ENCODE peak calls at places on chromosomes 12 and 14, in nine cellular contexts. One of them, this sample, is unnamed.

GRCh38 chr14:30528778-30529642 is 29.9 kb upstream of the G2E3 start:
- DNase-seq in IMR-90: no peak
- DNase-seq in PC-9: no peak
- DNase-seq in ovary: no peak
- DNase-seq in HCT116: no peak
- DNase-seq in heart right ventricle: no peak
- DNase-seq in left ventricle myocardium inferior: no peak
- DNase-seq in left lung: no peak
- DNase-seq in transverse colon: no peak
- DNase-seq in this sample: no peak

GRCh38 chr12:86122846-86123468 is 133.2 kb downstream of the MGAT4C start:
- DNase-seq in IMR-90: peak; percentile 2
- DNase-seq in PC-9: no peak
- DNase-seq in ovary: no peak
- DNase-seq in HCT116: no peak
- DNase-seq in heart right ventricle: no peak
- DNase-seq in left ventricle myocardium inferior: no peak
- DNase-seq in left lung: no peak
- DNase-seq in transverse colon: no peak
- DNase-seq in this sample: no peak

GRCh38 chr12:16350682-16351081 is 3.2 kb downstream of the MGST1 start:
- DNase-seq in IMR-90: peak; percentile 97
- DNase-seq in PC-9: peak; percentile 97
- DNase-seq in ovary: no peak
- DNase-seq in HCT116: peak; percentile 75
- DNase-seq in heart right ventricle: peak; percentile 12
- DNase-seq in left ventricle myocardium inferior: no peak
- DNase-seq in left lung: peak; percentile 57
- DNase-seq in transverse colon: no peak
- DNase-seq in this sample: no peak

GRCh38 chr12:45991289-45992249 is 1.2 kb upstream of the SCAF11 start:
- DNase-seq in IMR-90: peak; percentile 43
- DNase-seq in PC-9: peak; percentile 55
- DNase-seq in ovary: peak; percentile 73
- DNase-seq in HCT116: peak; percentile 59
- DNase-seq in heart right ventricle: peak; percentile 84
- DNase-seq in left ventricle myocardium inferior: peak; percentile 82
- DNase-seq in left lung: peak; percentile 88
- DNase-seq in transverse colon: peak; percentile 77
- DNase-seq in this sample: peak; percentile 80

GRCh38 chr12:109711596-109712461 is 1.8 kb upstream of the FAM222A start:
- DNase-seq in IMR-90: no peak
- DNase-seq in PC-9: no peak
- DNase-seq in ovary: peak; percentile 63
- DNase-seq in HCT116: no peak
- DNase-seq in heart right ventricle: peak; percentile 46
- DNase-seq in left ventricle myocardium inferior: peak; percentile 38
- DNase-seq in left lung: no peak
- DNase-seq in transverse colon: no peak
- DNase-seq in this sample: peak; percentile 55

GRCh38 chr12:64706366-64706765 is 52.8 kb downstream of the GNS start:
- DNase-seq in IMR-90: no peak
- DNase-seq in PC-9: no peak
- DNase-seq in ovary: no peak
- DNase-seq in HCT116: no peak
- DNase-seq in heart right ventricle: no peak
- DNase-seq in left ventricle myocardium inferior: no peak
- DNase-seq in left lung: no peak
- DNase-seq in transverse colon: no peak
- DNase-seq in this sample: peak; percentile 22

GRCh38 chr14:69059658-69060648 is 80.9 kb upstream of the ACTN1 start:
- DNase-seq in IMR-90: peak; percentile 99
- DNase-seq in PC-9: no peak
- DNase-seq in ovary: no peak
- DNase-seq in HCT116: no peak
- DNase-seq in heart right ventricle: no peak
- DNase-seq in left ventricle myocardium inferior: no peak
- DNase-seq in left lung: no peak
- DNase-seq in transverse colon: peak; percentile 40
- DNase-seq in this sample: peak; percentile 94

GRCh38 chr12:2244013-2244861 is 191.4 kb downstream of the CACNA1C start:
- DNase-seq in IMR-90: peak; percentile 97
- DNase-seq in PC-9: no peak
- DNase-seq in ovary: no peak
- DNase-seq in HCT116: peak; percentile 2
- DNase-seq in heart right ventricle: no peak
- DNase-seq in left ventricle myocardium inferior: no peak
- DNase-seq in left lung: no peak
- DNase-seq in transverse colon: peak; percentile 34
- DNase-seq in this sample: peak; percentile 84

GRCh38 chr12:100826323-100826722 is 31.7 kb downstream of the ANO4 start:
- DNase-seq in IMR-90: peak; percentile 58
- DNase-seq in PC-9: no peak
- DNase-seq in ovary: peak; percentile 70
- DNase-seq in HCT116: peak; percentile 13
- DNase-seq in heart right ventricle: peak; percentile 19
- DNase-seq in left ventricle myocardium inferior: peak; percentile 15
- DNase-seq in left lung: peak; percentile 34
- DNase-seq in transverse colon: peak; percentile 17
- DNase-seq in this sample: peak; percentile 85

GRCh38 chr12:15265868-15266267 is 44.7 kb upstream of the RERG start:
- DNase-seq in IMR-90: no peak
- DNase-seq in PC-9: no peak
- DNase-seq in ovary: no peak
- DNase-seq in HCT116: no peak
- DNase-seq in heart right ventricle: no peak
- DNase-seq in left ventricle myocardium inferior: no peak
- DNase-seq in left lung: no peak
- DNase-seq in transverse colon: no peak
- DNase-seq in this sample: no peak

GRCh38 chr14:89990218-89990617 is 34.5 kb downstream of the TDP1 start:
- DNase-seq in IMR-90: no peak
- DNase-seq in PC-9: no peak
- DNase-seq in ovary: no peak
- DNase-seq in HCT116: no peak
- DNase-seq in heart right ventricle: no peak
- DNase-seq in left ventricle myocardium inferior: no peak
- DNase-seq in left lung: no peak
- DNase-seq in transverse colon: no peak
- DNase-seq in this sample: no peak
- H3K4me1 ChIP-seq in IMR-90: peaks cover 2% of the 10 kb centered on the region
- H3K4me1 ChIP-seq in PC-9: no peaks in the 10 kb centered on the region
- H3K4me1 ChIP-seq in ovary: no peaks in the 10 kb centered on the region
- H3K4me1 ChIP-seq in HCT116: no peaks in the 10 kb centered on the region
- H3K4me1 ChIP-seq in heart right ventricle: no peaks in the 10 kb centered on the region
- H3K4me1 ChIP-seq in left ventricle myocardium inferior: no peaks in the 10 kb centered on the region
- H3K4me1 ChIP-seq in left lung: no peaks in the 10 kb centered on the region
- H3K4me1 ChIP-seq in transverse colon: no peaks in the 10 kb centered on the region
- H3K4me1 ChIP-seq in this sample: no peaks in the 10 kb centered on the region

GRCh38 chr14:67413806-67414769 is 2.1 kb upstream of the PLEK2 start:
- DNase-seq in IMR-90: peak; percentile 88
- DNase-seq in PC-9: peak; percentile 90
- DNase-seq in ovary: no peak
- DNase-seq in HCT116: peak; percentile 88
- DNase-seq in heart right ventricle: no peak
- DNase-seq in left ventricle myocardium inferior: no peak
- DNase-seq in left lung: no peak
- DNase-seq in transverse colon: no peak
- DNase-seq in this sample: no peak

GRCh38 chr14:67411820-67412421 is at the start of gene PLEK2:
- DNase-seq in IMR-90: no peak
- DNase-seq in PC-9: peak; percentile 82
- DNase-seq in ovary: peak; percentile 46
- DNase-seq in HCT116: peak; percentile 81
- DNase-seq in heart right ventricle: peak; percentile 52
- DNase-seq in left ventricle myocardium inferior: no peak
- DNase-seq in left lung: peak; percentile 64
- DNase-seq in transverse colon: peak; percentile 90
- DNase-seq in this sample: peak; percentile 41

GRCh38 chr14:67410313-67410712 is 1.7 kb downstream of the PLEK2 start:
- DNase-seq in IMR-90: no peak
- DNase-seq in PC-9: no peak
- DNase-seq in ovary: no peak
- DNase-seq in HCT116: no peak
- DNase-seq in heart right ventricle: no peak
- DNase-seq in left ventricle myocardium inferior: no peak
- DNase-seq in left lung: no peak
- DNase-seq in transverse colon: peak; percentile 89
- DNase-seq in this sample: no peak

GRCh38 chr14:67409461-67409860 is 2.5 kb downstream of the PLEK2 start:
- DNase-seq in IMR-90: no peak
- DNase-seq in PC-9: no peak
- DNase-seq in ovary: no peak
- DNase-seq in HCT116: no peak
- DNase-seq in heart right ventricle: no peak
- DNase-seq in left ventricle myocardium inferior: no peak
- DNase-seq in left lung: no peak
- DNase-seq in transverse colon: no peak
- DNase-seq in this sample: no peak

GRCh38 chr14:67411375-67411774 is 590 bp downstream of the PLEK2 start:
- DNase-seq in IMR-90: no peak
- DNase-seq in PC-9: no peak
- DNase-seq in ovary: no peak
- DNase-seq in HCT116: no peak
- DNase-seq in heart right ventricle: no peak
- DNase-seq in left ventricle myocardium inferior: no peak
- DNase-seq in left lung: no peak
- DNase-seq in transverse colon: no peak
- DNase-seq in this sample: peak; percentile 46
- H3K4me3 ChIP-seq in IMR-90: no peak overlapping the region
- H3K4me3 ChIP-seq in PC-9: peak overlapping the region; percentile 68
- H3K4me3 ChIP-seq in ovary: peak overlapping the region; percentile 9
- H3K4me3 ChIP-seq in HCT116: peak overlapping the region; percentile 83
- H3K4me3 ChIP-seq in heart right ventricle: no peak overlapping the region
- H3K4me3 ChIP-seq in left ventricle myocardium inferior: peak overlapping the region; percentile 64
- H3K4me3 ChIP-seq in left lung: peak overlapping the region; percentile 44
- H3K4me3 ChIP-seq in transverse colon: peak overlapping the region; percentile 42
- H3K4me3 ChIP-seq in this sample: peak overlapping the region; percentile 14

GRCh38 chr14:74211945-74212580 is 27.2 kb upstream of the VSX2 start:
- DNase-seq in IMR-90: no peak
- DNase-seq in PC-9: no peak
- DNase-seq in ovary: no peak
- DNase-seq in HCT116: no peak
- DNase-seq in heart right ventricle: no peak
- DNase-seq in left ventricle myocardium inferior: no peak
- DNase-seq in left lung: no peak
- DNase-seq in transverse colon: no peak
- DNase-seq in this sample: no peak

GRCh38 chr14:74202113-74202512 is 37.1 kb upstream of the VSX2 start:
- DNase-seq in IMR-90: no peak
- DNase-seq in PC-9: no peak
- DNase-seq in ovary: no peak
- DNase-seq in HCT116: no peak
- DNase-seq in heart right ventricle: no peak
- DNase-seq in left ventricle myocardium inferior: no peak
- DNase-seq in left lung: no peak
- DNase-seq in transverse colon: no peak
- DNase-seq in this sample: no peak

GRCh38 chr14:74204481-74204880 is 34.8 kb upstream of the VSX2 start:
- DNase-seq in IMR-90: no peak
- DNase-seq in PC-9: no peak
- DNase-seq in ovary: no peak
- DNase-seq in HCT116: no peak
- DNase-seq in heart right ventricle: no peak
- DNase-seq in left ventricle myocardium inferior: no peak
- DNase-seq in left lung: no peak
- DNase-seq in transverse colon: no peak
- DNase-seq in this sample: no peak

GRCh38 chr14:74203546-74203945 is 35.7 kb upstream of the VSX2 start:
- DNase-seq in IMR-90: no peak
- DNase-seq in PC-9: no peak
- DNase-seq in ovary: no peak
- DNase-seq in HCT116: no peak
- DNase-seq in heart right ventricle: no peak
- DNase-seq in left ventricle myocardium inferior: no peak
- DNase-seq in left lung: no peak
- DNase-seq in transverse colon: no peak
- DNase-seq in this sample: no peak

DNA sequence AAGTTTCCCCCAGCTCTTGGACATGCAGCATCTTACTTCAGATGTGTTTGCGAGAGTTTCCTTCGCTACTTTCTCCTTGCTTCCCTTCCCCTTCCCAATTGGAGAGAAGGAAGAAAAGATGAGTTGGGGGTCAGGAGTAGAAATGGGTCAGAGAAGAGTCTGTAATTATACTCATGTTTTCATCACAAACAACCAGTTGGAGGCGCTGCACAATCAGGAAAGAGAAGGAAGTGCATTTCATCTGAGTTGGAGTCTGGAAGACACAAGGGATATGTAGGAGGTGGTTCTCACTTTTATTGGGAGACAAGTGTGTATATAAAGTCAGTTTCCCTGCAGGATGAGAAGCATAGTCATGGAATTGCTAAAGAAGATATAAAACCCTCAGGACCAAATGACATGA is 31.3 kb upstream of the VSX2 start:
- DNase-seq in IMR-90: no peak
- DNase-seq in PC-9: no peak
- DNase-seq in ovary: no peak
- DNase-seq in HCT116: peak; percentile 16
- DNase-seq in heart right ventricle: no peak
- DNase-seq in left ventricle myocardium inferior: no peak
- DNase-seq in left lung: no peak
- DNase-seq in transverse colon: no peak
- DNase-seq in this sample: no peak
- TF ChIP-seq CTCF in IMR-90: peak; percentile 7
- TF ChIP-seq CTCF in PC-9: no peak
- TF ChIP-seq CTCF in ovary: no peak
- TF ChIP-seq CTCF in HCT116: peak; percentile 65
- TF ChIP-seq CTCF in heart right ventricle: no peak
- TF ChIP-seq CTCF in left ventricle myocardium inferior: no peak
- TF ChIP-seq CTCF in left lung: no peak
- TF ChIP-seq CTCF in transverse colon: no peak
- TF ChIP-seq CTCF in this sample: peak; percentile 3

GRCh38 chr14:73744874-73745529 is 30.8 kb upstream of the PNMA1 start:
- DNase-seq in IMR-90: no peak
- DNase-seq in PC-9: peak; percentile 91
- DNase-seq in ovary: no peak
- DNase-seq in HCT116: peak; percentile 57
- DNase-seq in heart right ventricle: no peak
- DNase-seq in left ventricle myocardium inferior: no peak
- DNase-seq in left lung: peak; percentile 67
- DNase-seq in transverse colon: peak; percentile 89
- DNase-seq in this sample: no peak
- H3K4me1 ChIP-seq in IMR-90: peaks cover 68% of the 10 kb centered on the region
- H3K4me1 ChIP-seq in PC-9: peaks cover 85% of the 10 kb centered on the region
- H3K4me1 ChIP-seq in ovary: peaks cover 69% of the 10 kb centered on the region
- H3K4me1 ChIP-seq in HCT116: peaks cover 80% of the 10 kb centered on the region
- H3K4me1 ChIP-seq in heart right ventricle: peaks cover 100% of the 10 kb centered on the region
- H3K4me1 ChIP-seq in left ventricle myocardium inferior: peaks cover 100% of the 10 kb centered on the region
- H3K4me1 ChIP-seq in left lung: peaks cover 100% of the 10 kb centered on the region
- H3K4me1 ChIP-seq in transverse colon: peaks cover 100% of the 10 kb centered on the region
- H3K4me1 ChIP-seq in this sample: peaks cover 56% of the 10 kb centered on the region

GRCh38 chr12:96190403-96191170 is 3.6 kb upstream of the ELK3 start:
- DNase-seq in IMR-90: peak; percentile 65
- DNase-seq in PC-9: no peak
- DNase-seq in ovary: no peak
- DNase-seq in HCT116: no peak
- DNase-seq in heart right ventricle: no peak
- DNase-seq in left ventricle myocardium inferior: no peak
- DNase-seq in left lung: no peak
- DNase-seq in transverse colon: no peak
- DNase-seq in this sample: peak; percentile 34
- H3K4me3 ChIP-seq in IMR-90: no peak overlapping the region
- H3K4me3 ChIP-seq in PC-9: no peak overlapping the region
- H3K4me3 ChIP-seq in ovary: no peak overlapping the region
- H3K4me3 ChIP-seq in HCT116: no peak overlapping the region
- H3K4me3 ChIP-seq in heart right ventricle: no peak overlapping the region
- H3K4me3 ChIP-seq in left ventricle myocardium inferior: no peak overlapping the region
- H3K4me3 ChIP-seq in left lung: no peak overlapping the region
- H3K4me3 ChIP-seq in transverse colon: no peak overlapping the region
- H3K4me3 ChIP-seq in this sample: no peak overlapping the region

This sample was measured in cardiac muscle cell.